ENCODE peak calls at places on chromosome 2, in nine cellular contexts. One of them, this sample, is unnamed.

GRCh38 chr2:121735520-121736074 is 1.1 kb downstream of the NIFK start:
- DNase-seq in left ventricle myocardium inferior: no peak
- DNase-seq in nephron progenitor cell: no peak
- DNase-seq in WERI-Rb-1: no peak
- DNase-seq in mucosa of descending colon: no peak
- DNase-seq in breast epithelium: no peak
- DNase-seq in GM23338: no peak
- DNase-seq in AG10803: no peak
- DNase-seq in progenitor cell of endocrine pancreas: no peak
- DNase-seq in this sample: no peak

GRCh38 chr2:118807668-118808428 is 39.6 kb downstream of the EN1 start:
- DNase-seq in GM23338: peak; percentile 78
- DNase-seq in breast epithelium: no peak
- DNase-seq in AG10803: no peak
- DNase-seq in left ventricle myocardium inferior: no peak
- DNase-seq in progenitor cell of endocrine pancreas: no peak
- DNase-seq in nephron progenitor cell: peak; percentile 21
- DNase-seq in WERI-Rb-1: no peak
- DNase-seq in mucosa of descending colon: no peak
- DNase-seq in this sample: no peak

GRCh38 chr2:237128026-237128703 is 42.5 kb downstream of the COPS8 start:
- DNase-seq in mucosa of descending colon: peak; percentile 88
- DNase-seq in GM23338: peak; percentile 28
- DNase-seq in progenitor cell of endocrine pancreas: no peak
- DNase-seq in breast epithelium: peak; percentile 82
- DNase-seq in nephron progenitor cell: peak; percentile 53
- DNase-seq in AG10803: peak; percentile 97
- DNase-seq in left ventricle myocardium inferior: peak; percentile 86
- DNase-seq in WERI-Rb-1: no peak
- DNase-seq in this sample: peak; percentile 96

GRCh38 chr2:215879977-215880940 is 133.1 kb downstream of the MREG start:
- DNase-seq in left ventricle myocardium inferior: no peak
- DNase-seq in breast epithelium: no peak
- DNase-seq in mucosa of descending colon: no peak
- DNase-seq in progenitor cell of endocrine pancreas: no peak
- DNase-seq in WERI-Rb-1: no peak
- DNase-seq in GM23338: no peak
- DNase-seq in nephron progenitor cell: no peak
- DNase-seq in AG10803: no peak
- DNase-seq in this sample: no peak

GRCh38 chr2:221570321-221571107 is 1.6 kb downstream of the EPHA4 start:
- DNase-seq in GM23338: peak; percentile 43
- DNase-seq in mucosa of descending colon: peak; percentile 59
- DNase-seq in WERI-Rb-1: peak; percentile 47
- DNase-seq in breast epithelium: no peak
- DNase-seq in left ventricle myocardium inferior: no peak
- DNase-seq in progenitor cell of endocrine pancreas: no peak
- DNase-seq in nephron progenitor cell: peak; percentile 40
- DNase-seq in AG10803: peak; percentile 11
- DNase-seq in this sample: peak; percentile 80

GRCh38 chr2:172743143-172743542 is 7.5 kb downstream of the RAPGEF4 start:
- DNase-seq in GM23338: no peak
- DNase-seq in AG10803: no peak
- DNase-seq in WERI-Rb-1: no peak
- DNase-seq in mucosa of descending colon: no peak
- DNase-seq in breast epithelium: no peak
- DNase-seq in progenitor cell of endocrine pancreas: no peak
- DNase-seq in nephron progenitor cell: no peak
- DNase-seq in left ventricle myocardium inferior: no peak
- DNase-seq in this sample: no peak

GRCh38 chr2:156398176-156398575 is 38.0 kb upstream of the GPD2 start:
- DNase-seq in progenitor cell of endocrine pancreas: no peak
- DNase-seq in nephron progenitor cell: no peak
- DNase-seq in GM23338: no peak
- DNase-seq in left ventricle myocardium inferior: no peak
- DNase-seq in breast epithelium: no peak
- DNase-seq in AG10803: no peak
- DNase-seq in mucosa of descending colon: no peak
- DNase-seq in WERI-Rb-1: no peak
- DNase-seq in this sample: no peak

GRCh38 chr2:63287961-63288360 is 237.3 kb downstream of the OTX1 start:
- DNase-seq in WERI-Rb-1: no peak
- DNase-seq in nephron progenitor cell: no peak
- DNase-seq in progenitor cell of endocrine pancreas: no peak
- DNase-seq in GM23338: no peak
- DNase-seq in AG10803: no peak
- DNase-seq in left ventricle myocardium inferior: no peak
- DNase-seq in mucosa of descending colon: no peak
- DNase-seq in breast epithelium: no peak
- DNase-seq in this sample: no peak

GRCh38 chr2:177211148-177211547 is 1.4 kb upstream of the HNRNPA3 start:
- DNase-seq in left ventricle myocardium inferior: no peak
- DNase-seq in AG10803: no peak
- DNase-seq in mucosa of descending colon: no peak
- DNase-seq in WERI-Rb-1: no peak
- DNase-seq in nephron progenitor cell: no peak
- DNase-seq in breast epithelium: no peak
- DNase-seq in progenitor cell of endocrine pancreas: no peak
- DNase-seq in GM23338: no peak
- DNase-seq in this sample: no peak

GRCh38 chr2:191679818-191680600 is 2.1 kb downstream of the NABP1 start:
- DNase-seq in breast epithelium: no peak
- DNase-seq in GM23338: no peak
- DNase-seq in mucosa of descending colon: no peak
- DNase-seq in left ventricle myocardium inferior: no peak
- DNase-seq in progenitor cell of endocrine pancreas: no peak
- DNase-seq in AG10803: peak; percentile 81
- DNase-seq in nephron progenitor cell: no peak
- DNase-seq in WERI-Rb-1: no peak
- DNase-seq in this sample: no peak

GRCh38 chr2:223165423-223166214 is 113.6 kb downstream of the KCNE4 start:
- DNase-seq in left ventricle myocardium inferior: no peak
- DNase-seq in nephron progenitor cell: no peak
- DNase-seq in AG10803: no peak
- DNase-seq in mucosa of descending colon: no peak
- DNase-seq in breast epithelium: no peak
- DNase-seq in GM23338: no peak
- DNase-seq in WERI-Rb-1: peak; percentile 33
- DNase-seq in progenitor cell of endocrine pancreas: no peak
- DNase-seq in this sample: no peak

GRCh38 chr2:103159018-103159417 is 397.2 kb downstream of the TMEM182 start:
- DNase-seq in nephron progenitor cell: no peak
- DNase-seq in breast epithelium: no peak
- DNase-seq in AG10803: no peak
- DNase-seq in progenitor cell of endocrine pancreas: no peak
- DNase-seq in WERI-Rb-1: no peak
- DNase-seq in mucosa of descending colon: no peak
- DNase-seq in GM23338: no peak
- DNase-seq in left ventricle myocardium inferior: no peak
- DNase-seq in this sample: no peak

GRCh38 chr2:71455741-71456569 is 2.6 kb downstream of the DYSF start:
- DNase-seq in left ventricle myocardium inferior: peak; percentile 69
- DNase-seq in progenitor cell of endocrine pancreas: no peak
- DNase-seq in WERI-Rb-1: no peak
- DNase-seq in AG10803: no peak
- DNase-seq in breast epithelium: no peak
- DNase-seq in nephron progenitor cell: peak; percentile 46
- DNase-seq in GM23338: peak; percentile 78
- DNase-seq in mucosa of descending colon: no peak
- DNase-seq in this sample: peak; percentile 76

GRCh38 chr2:183868707-183869106 is 729.6 kb upstream of the ZNF804A start:
- DNase-seq in left ventricle myocardium inferior: no peak
- DNase-seq in progenitor cell of endocrine pancreas: no peak
- DNase-seq in GM23338: no peak
- DNase-seq in nephron progenitor cell: no peak
- DNase-seq in breast epithelium: no peak
- DNase-seq in WERI-Rb-1: no peak
- DNase-seq in mucosa of descending colon: no peak
- DNase-seq in AG10803: no peak
- DNase-seq in this sample: no peak

GRCh38 chr2:219045937-219046550 is 4.7 kb upstream of the CFAP65 start:
- DNase-seq in WERI-Rb-1: no peak
- DNase-seq in progenitor cell of endocrine pancreas: peak; percentile 71
- DNase-seq in nephron progenitor cell: peak; percentile 92
- DNase-seq in left ventricle myocardium inferior: no peak
- DNase-seq in AG10803: no peak
- DNase-seq in mucosa of descending colon: no peak
- DNase-seq in GM23338: peak; percentile 81
- DNase-seq in breast epithelium: no peak
- DNase-seq in this sample: no peak

GRCh38 chr2:207482630-207483029 is 47.1 kb upstream of the CREB1 start:
- DNase-seq in left ventricle myocardium inferior: no peak
- DNase-seq in WERI-Rb-1: no peak
- DNase-seq in GM23338: no peak
- DNase-seq in nephron progenitor cell: no peak
- DNase-seq in mucosa of descending colon: no peak
- DNase-seq in AG10803: no peak
- DNase-seq in breast epithelium: no peak
- DNase-seq in progenitor cell of endocrine pancreas: no peak
- DNase-seq in this sample: no peak

DNA sequence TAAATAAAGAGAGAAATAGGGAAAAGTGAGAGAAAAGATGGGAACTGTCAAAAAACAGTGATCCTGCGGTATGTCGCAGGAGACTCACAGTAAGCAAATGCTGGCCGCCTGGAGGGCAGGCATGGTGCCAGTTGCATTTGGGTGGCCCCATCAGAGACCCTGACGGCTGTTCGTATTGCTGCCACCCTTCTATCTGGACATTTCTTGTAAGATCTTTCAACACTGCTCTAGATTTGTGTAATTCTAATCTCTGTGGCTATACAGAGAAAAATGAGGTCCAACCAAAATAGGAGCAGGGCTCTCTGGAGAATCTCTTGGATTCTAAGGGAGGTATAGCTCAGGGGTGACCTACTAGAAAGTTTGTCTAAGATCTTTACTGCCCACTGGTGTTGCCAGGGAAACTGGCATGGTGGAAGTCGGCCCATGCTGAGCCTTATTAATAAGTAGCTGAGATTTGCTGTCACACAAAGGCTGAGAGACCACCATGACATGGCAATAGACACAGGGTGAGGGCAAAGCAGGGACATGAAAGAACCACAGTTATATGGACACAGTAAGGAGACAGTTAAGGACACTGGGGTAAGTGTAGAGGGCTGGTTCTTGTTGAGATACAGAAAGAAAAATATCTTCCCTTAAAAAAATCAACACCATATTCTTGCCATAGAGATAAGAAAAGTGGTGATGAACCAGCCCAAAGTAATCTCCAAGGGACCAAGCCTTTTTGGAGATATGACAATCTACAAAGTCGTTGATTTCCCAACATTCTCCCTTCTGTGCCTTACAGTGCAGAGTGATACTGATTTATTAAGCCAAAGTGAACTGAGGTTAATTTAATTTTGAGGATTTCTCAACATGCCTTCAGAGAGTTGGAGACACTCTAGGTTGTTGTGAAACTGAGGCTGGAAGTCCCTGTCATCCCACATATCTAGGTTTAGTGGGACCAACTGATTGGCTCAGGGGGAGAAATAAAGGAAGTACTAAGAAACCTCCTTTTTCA is 26.3 kb upstream of the FZD7 start:
- DNase-seq in nephron progenitor cell: no peak
- DNase-seq in AG10803: peak; percentile 33
- DNase-seq in GM23338: no peak
- DNase-seq in mucosa of descending colon: no peak
- DNase-seq in WERI-Rb-1: no peak
- DNase-seq in breast epithelium: no peak
- DNase-seq in progenitor cell of endocrine pancreas: no peak
- DNase-seq in left ventricle myocardium inferior: peak; percentile 46
- DNase-seq in this sample: no peak
- TF ChIP-seq CTCF in nephron progenitor cell: no peak
- TF ChIP-seq CTCF in AG10803: peak; percentile 19
- TF ChIP-seq CTCF in GM23338: no peak
- TF ChIP-seq CTCF in mucosa of descending colon: no peak
- TF ChIP-seq CTCF in WERI-Rb-1: no peak
- TF ChIP-seq CTCF in breast epithelium: no peak
- TF ChIP-seq CTCF in progenitor cell of endocrine pancreas: no peak
- TF ChIP-seq CTCF in left ventricle myocardium inferior: no peak
- TF ChIP-seq CTCF in this sample: no peak

GRCh38 chr2:189024861-189025618 is 50.9 kb downstream of the COL3A1 start:
- DNase-seq in AG10803: peak; percentile 79
- DNase-seq in breast epithelium: no peak
- DNase-seq in WERI-Rb-1: peak; percentile 24
- DNase-seq in progenitor cell of endocrine pancreas: no peak
- DNase-seq in nephron progenitor cell: no peak
- DNase-seq in left ventricle myocardium inferior: no peak
- DNase-seq in GM23338: peak; percentile 66
- DNase-seq in mucosa of descending colon: no peak
- DNase-seq in this sample: no peak
- TF ChIP-seq CTCF in AG10803: peak; percentile 69
- TF ChIP-seq CTCF in breast epithelium: no peak
- TF ChIP-seq CTCF in WERI-Rb-1: peak; percentile 60
- TF ChIP-seq CTCF in progenitor cell of endocrine pancreas: peak; percentile 52
- TF ChIP-seq CTCF in nephron progenitor cell: peak; percentile 48
- TF ChIP-seq CTCF in left ventricle myocardium inferior: no peak
- TF ChIP-seq CTCF in GM23338: peak; percentile 89
- TF ChIP-seq CTCF in mucosa of descending colon: no peak
- TF ChIP-seq CTCF in this sample: no peak

DNA sequence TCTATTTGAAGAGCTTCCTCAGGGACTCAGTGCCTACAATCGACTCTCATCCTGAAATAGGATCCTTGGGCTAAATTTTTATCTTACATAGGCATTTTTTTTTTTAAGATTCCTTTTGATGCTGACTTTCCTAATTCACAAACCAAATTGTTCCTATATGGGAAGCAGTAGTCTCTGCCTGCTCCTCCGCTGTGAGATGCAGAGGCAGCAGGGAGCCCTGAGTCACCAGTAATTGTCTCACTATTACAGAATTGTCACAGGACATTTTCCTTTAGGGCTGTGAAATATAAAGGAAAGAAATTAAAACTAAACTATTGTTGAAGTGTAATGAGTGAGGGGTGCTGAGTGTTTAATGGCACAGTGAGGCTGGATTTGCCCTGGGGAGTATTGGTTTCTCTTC is 63.8 kb downstream of the MYO3B start:
- DNase-seq in nephron progenitor cell: no peak
- DNase-seq in WERI-Rb-1: no peak
- DNase-seq in progenitor cell of endocrine pancreas: no peak
- DNase-seq in mucosa of descending colon: no peak
- DNase-seq in GM23338: no peak
- DNase-seq in breast epithelium: no peak
- DNase-seq in AG10803: no peak
- DNase-seq in left ventricle myocardium inferior: no peak
- DNase-seq in this sample: no peak
- TF ChIP-seq CTCF in nephron progenitor cell: no peak
- TF ChIP-seq CTCF in WERI-Rb-1: no peak
- TF ChIP-seq CTCF in progenitor cell of endocrine pancreas: no peak
- TF ChIP-seq CTCF in mucosa of descending colon: no peak
- TF ChIP-seq CTCF in GM23338: no peak
- TF ChIP-seq CTCF in breast epithelium: no peak
- TF ChIP-seq CTCF in AG10803: no peak
- TF ChIP-seq CTCF in left ventricle myocardium inferior: no peak
- TF ChIP-seq CTCF in this sample: no peak

DNA sequence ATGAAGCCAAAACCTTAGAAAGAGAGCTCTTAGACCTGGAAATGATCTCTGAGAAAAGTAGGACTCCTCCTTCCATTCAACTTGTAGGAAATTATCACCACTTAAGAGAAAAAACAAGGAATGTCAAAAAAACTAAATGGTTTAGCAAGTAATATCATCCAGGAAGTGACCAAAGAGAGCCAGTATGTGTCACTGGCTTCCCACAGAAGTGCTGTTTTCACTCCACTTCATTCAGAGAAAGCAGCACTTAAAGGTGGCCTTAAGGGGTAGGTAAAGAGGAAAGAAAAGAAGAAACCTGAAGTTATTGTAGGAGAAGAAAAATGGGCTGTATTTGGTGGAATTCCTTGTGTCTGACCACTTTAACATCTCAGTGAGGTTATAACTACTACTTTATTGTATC is 414.4 kb upstream of the ETAA1 start:
- DNase-seq in AG10803: peak; percentile 3
- DNase-seq in WERI-Rb-1: no peak
- DNase-seq in left ventricle myocardium inferior: no peak
- DNase-seq in mucosa of descending colon: no peak
- DNase-seq in progenitor cell of endocrine pancreas: no peak
- DNase-seq in nephron progenitor cell: no peak
- DNase-seq in breast epithelium: no peak
- DNase-seq in GM23338: no peak
- DNase-seq in this sample: no peak
- TF ChIP-seq CTCF in AG10803: no peak
- TF ChIP-seq CTCF in WERI-Rb-1: no peak
- TF ChIP-seq CTCF in left ventricle myocardium inferior: no peak
- TF ChIP-seq CTCF in mucosa of descending colon: no peak
- TF ChIP-seq CTCF in progenitor cell of endocrine pancreas: no peak
- TF ChIP-seq CTCF in nephron progenitor cell: no peak
- TF ChIP-seq CTCF in breast epithelium: no peak
- TF ChIP-seq CTCF in GM23338: no peak
- TF ChIP-seq CTCF in this sample: no peak

This sample was measured in lower leg skin.